ENCODE peak calls at places on chromosome 7, in ten cellular contexts. B is cardiac muscle cell; K is small intestine; N is EL; F is HEK293T; Y is stimulated activated CD4-positive, alpha-beta T cell treated with anti-CD3 and anti-CD28 coated beads, TNF-alpha, amount 100 ng/mL, for 1 hour; W is epithelial cell of proximal tubule; U is fibroblast of the aortic adventitia; A is stimulated activated CD8-positive, alpha-beta memory T cell treated with anti-CD3 and anti-CD28 coated beads, Interleukin-2, amount 100 ng/mL, for 48 hours; P is DMS53. S is an unnamed sample.

GRCh38 chr7:149779502-149779805 is 6.1 kb upstream of the ZNF467 start:
- DNase-seq in Y (no peak), P (no peak), B (no peak), W (no peak), N (no peak), F (no peak), U (no peak), K (no peak), A (no peak), S (no peak)

GRCh38 chr7:76086070-76086469 is 38.2 kb downstream of the MDH2 start:
- DNase-seq in P (no peak), F (no peak), W (no peak), K (no peak), U (peak), N (peak), B (no peak), A (no peak), Y (no peak), S (no peak)

GRCh38 chr7:69800495-69800894 is 202.2 kb downstream of the AUTS2 start:
- DNase-seq in N (no peak), A (no peak), U (peak), K (peak), Y (no peak), P (peak), F (peak), W (peak), B (peak), S (no peak)

GRCh38 chr7:73612598-73613269 is 11.6 kb downstream of the MLXIPL start:
- DNase-seq in N (peak), U (peak), W (peak), P (peak), K (peak), F (no peak), A (no peak), Y (no peak), B (peak), S (peak)

GRCh38 chr7:103915958-103916357 is 73.5 kb downstream of the RELN start:
- DNase-seq in N (peak), A (no peak), F (no peak), K (no peak), W (peak), P (peak), U (peak), B (no peak), Y (no peak), S (no peak)

GRCh38 chr7:12581897-12582296 is 11.4 kb downstream of the SCIN start:
- DNase-seq in K (peak), P (no peak), A (no peak), U (no peak), F (no peak), W (peak), Y (no peak), N (peak), B (no peak), S (no peak)

GRCh38 chr7:103341466-103341865 is 3.1 kb downstream of the DNAJC2 start:
- DNase-seq in K (no peak), W (no peak), P (no peak), F (no peak), N (no peak), U (no peak), B (no peak), Y (no peak), A (no peak), S (no peak)

GRCh38 chr7:117149692-117150091 is 173.2 kb downstream of the WNT2 start:
- DNase-seq in Y (no peak), F (no peak), K (peak), A (no peak), B (no peak), U (no peak), P (peak), W (no peak), N (no peak), S (no peak)

GRCh38 chr7:66502230-66503035 is 126.2 kb upstream of the KCTD7 start:
- DNase-seq in P (peak), Y (no peak), N (no peak), U (no peak), B (no peak), W (no peak), A (no peak), K (no peak), F (no peak), S (no peak)

GRCh38 chr7:149856583-149856982 is 17.2 kb upstream of the ATP6V0E2 start:
- DNase-seq in U (no peak), W (no peak), F (no peak), K (peak), A (no peak), N (no peak), P (no peak), B (no peak), Y (no peak), S (no peak)

GRCh38 chr7:55286666-55287065 is 78.5 kb upstream of the LANCL2 start:
- DNase-seq in A (no peak), U (no peak), N (no peak), F (no peak), W (no peak), Y (no peak), K (no peak), B (no peak), P (no peak), S (no peak)

GRCh38 chr7:80896856-80897598 is 21.8 kb downstream of the SEMA3C start:
- DNase-seq in A (no peak), W (no peak), U (no peak), K (no peak), F (no peak), P (peak), Y (no peak), N (peak), B (no peak), S (no peak)

GRCh38 chr7:104971290-104972071 is 42.5 kb upstream of the KMT2E start:
- DNase-seq in N (peak), W (no peak), F (no peak), P (no peak), B (peak), A (no peak), U (peak), K (peak), Y (no peak), S (no peak)

GRCh38 chr7:5429857-5430611 is 6.4 kb upstream of the TNRC18 start:
- DNase-seq in A (no peak), U (peak), W (no peak), K (peak), N (peak), P (peak), Y (no peak), B (peak), F (no peak), S (peak)

GRCh38 chr7:33339074-33339805 is 209.9 kb downstream of the BBS9 start:
- DNase-seq in A (no peak), U (peak), N (peak), P (no peak), F (no peak), K (no peak), B (no peak), Y (no peak), W (no peak), S (no peak)

GRCh38 chr7:15853832-15854470 is 167.5 kb upstream of the MEOX2 start:
- DNase-seq in P (no peak), N (peak), A (no peak), W (peak), F (no peak), U (peak), K (no peak), B (peak), Y (no peak), S (no peak)

GRCh38 chr7:1928555-1929348 is 258.7 kb downstream of the ELFN1 start:
- DNase-seq in W (no peak), N (no peak), Y (no peak), F (no peak), B (no peak), A (no peak), U (no peak), P (peak), K (peak), S (no peak)

GRCh38 chr7:42250411-42250810 is 13.4 kb upstream of the GLI3 start:
- DNase-seq in N (no peak), K (no peak), B (no peak), F (no peak), W (no peak), Y (no peak), P (no peak), U (no peak), A (no peak), S (no peak)

GRCh38 chr7:102072636-102073209 is 213.9 kb upstream of the SH2B2 start:
- DNase-seq in N (peak), U (peak), W (no peak), B (peak), K (no peak), F (no peak), A (no peak), Y (no peak), P (no peak), S (no peak)

GRCh38 chr7:112381311-112382091 is 68.8 kb upstream of the IFRD1 start:
- DNase-seq in W (no peak), P (peak), B (no peak), U (no peak), A (no peak), N (no peak), Y (no peak), F (no peak), K (no peak), S (no peak)

GRCh38 chr7:101363734-101364374 is 1.2 kb downstream of the COL26A1 start:
- DNase-seq in A (peak), W (no peak), B (peak), Y (peak), N (peak), U (peak), P (peak), F (peak), K (peak), S (peak)

GRCh38 chr7:641966-642365 is 84.5 kb upstream of the DNAAF5 start:
- DNase-seq in B (no peak), U (no peak), F (no peak), P (no peak), Y (no peak), K (no peak), W (no peak), N (no peak), A (no peak), S (no peak)

GRCh38 chr7:124874644-124875163 is 54.9 kb downstream of the POT1 start:
- DNase-seq in K (no peak), W (no peak), A (no peak), U (no peak), P (no peak), Y (no peak), F (no peak), N (no peak), B (no peak), S (no peak)

GRCh38 chr7:66176914-66177313 is 28.2 kb upstream of the TPST1 start:
- DNase-seq in U (peak), Y (no peak), B (no peak), A (no peak), W (no peak), P (no peak), F (no peak), N (no peak), K (no peak), S (no peak)

GRCh38 chr7:108088729-108089128 is 41.4 kb downstream of the LAMB4 start:
- DNase-seq in U (no peak), W (no peak), N (peak), P (no peak), K (no peak), F (no peak), B (no peak), A (no peak), Y (no peak), S (no peak)

GRCh38 chr7:33807779-33808482 is 97.4 kb upstream of the BMPER start:
- DNase-seq in A (peak), P (peak), F (peak), W (peak), N (peak), B (peak), Y (no peak), K (peak), U (peak), S (peak)

GRCh38 chr7:79386688-79387422 is 66.6 kb downstream of the MAGI2 start:
- DNase-seq in U (peak), B (peak), Y (no peak), N (peak), A (no peak), P (peak), F (no peak), K (no peak), W (no peak), S (no peak)

GRCh38 chr7:138663741-138664710 is 37.1 kb downstream of the SVOPL start:
- DNase-seq in N (peak), W (peak), P (peak), Y (no peak), K (peak), F (peak), A (no peak), U (no peak), B (peak), S (peak)

GRCh38 chr7:151039850-151040548 is 8.3 kb upstream of the ASIC3 start:
- DNase-seq in B (no peak), Y (no peak), U (no peak), N (no peak), A (no peak), P (no peak), W (no peak), F (no peak), K (no peak), S (no peak)

GRCh38 chr7:156219307-156220077 is 407.2 kb upstream of the SHH start:
- DNase-seq in F (no peak), A (no peak), W (no peak), N (no peak), Y (no peak), K (no peak), B (no peak), U (no peak), P (no peak), S (no peak)

GRCh38 chr7:126041472-126041871 is 1111.8 kb upstream of the POT1 start:
- DNase-seq in Y (no peak), B (no peak), W (no peak), N (no peak), F (no peak), U (no peak), P (no peak), K (no peak), A (no peak), S (no peak)

GRCh38 chr7:133682364-133683181 is 429.7 kb downstream of the EXOC4 start:
- DNase-seq in F (no peak), Y (no peak), K (no peak), N (no peak), W (no peak), U (no peak), P (no peak), B (no peak), A (no peak), S (no peak)

GRCh38 chr7:159062596-159062995 is 82.1 kb downstream of the VIPR2 start:
- DNase-seq in A (no peak), P (no peak), B (no peak), Y (no peak), N (no peak), U (no peak), K (no peak), F (no peak), W (no peak), S (no peak)

GRCh38 chr7:1897076-1897860 is 227.2 kb downstream of the ELFN1 start:
- DNase-seq in N (no peak), F (no peak), K (no peak), P (no peak), B (no peak), Y (no peak), A (no peak), W (no peak), U (no peak), S (no peak)

S was measured in D341Med.